ENCODE peak calls at places on chromosome 18, in nine cellular contexts. L, N, F, H, E, K, J, G and I are unnamed samples.

GRCh38 chr18:54233761-54234160 is 9.3 kb upstream of the MBD2 start:
- DNase-seq in L (no peak), N (no peak), F (no peak), H (no peak), E (no peak), K (no peak), J (no peak), G (no peak), I (no peak)

GRCh38 chr18:31931163-31931885 is 11.6 kb downstream of the TRAPPC8 start:
- DNase-seq in L (no peak), N (no peak), F (peak; percentile 73), H (no peak), E (no peak), K (peak; percentile 16), J (peak; percentile 12), G (no peak), I (no peak)

GRCh38 chr18:39751926-39752325 is 2186.3 kb upstream of the CELF4 start:
- DNase-seq in L (no peak), N (no peak), F (no peak), H (no peak), E (no peak), K (no peak), J (no peak), G (no peak), I (no peak)

GRCh38 chr18:21481739-21482138 is 118.8 kb downstream of the ESCO1 start:
- DNase-seq in L (no peak), N (no peak), F (peak; percentile 50), H (no peak), E (no peak), K (no peak), J (no peak), G (peak; percentile 34), I (no peak)

GRCh38 chr18:49731421-49731841 is 81.9 kb downstream of the ACAA2 start:
- DNase-seq in L (no peak), N (no peak), F (no peak), H (no peak), E (no peak), K (no peak), J (no peak), G (peak; percentile 83), I (no peak)

GRCh38 chr18:48803951-48804855 is 146.6 kb downstream of the SMAD7 start:
- DNase-seq in L (no peak), N (no peak), F (no peak), H (no peak), E (no peak), K (no peak), J (no peak), G (no peak), I (no peak)

GRCh38 chr18:10834128-10834815 is 308.4 kb downstream of the NAPG start:
- DNase-seq in L (no peak), N (no peak), F (no peak), H (no peak), E (no peak), K (no peak), J (no peak), G (no peak), I (no peak)

GRCh38 chr18:55927831-55928230 is 339.8 kb upstream of the TCF4 start:
- DNase-seq in L (no peak), N (no peak), F (no peak), H (peak; percentile 96), E (no peak), K (peak; percentile 73), J (no peak), G (peak; percentile 8), I (no peak)

GRCh38 chr18:75207298-75208054 is 1.5 kb downstream of the PTGR3 start:
- DNase-seq in L (no peak), N (no peak), F (peak; percentile 94), H (peak; percentile 51), E (no peak), K (peak; percentile 64), J (no peak), G (peak; percentile 22), I (no peak)

GRCh38 chr18:51192026-51192425 is 5.5 kb downstream of the MEX3C start:
- DNase-seq in L (no peak), N (no peak), F (no peak), H (no peak), E (no peak), K (no peak), J (no peak), G (no peak), I (no peak)

GRCh38 chr18:36066001-36066400 is 1.4 kb downstream of the RPRD1A start:
- DNase-seq in L (no peak), N (no peak), F (no peak), H (peak; percentile 18), E (no peak), K (peak; percentile 9), J (no peak), G (peak; percentile 8), I (no peak)

GRCh38 chr18:55286257-55286825 is 301.7 kb downstream of the TCF4 start:
- DNase-seq in L (no peak), N (no peak), F (peak; percentile 6), H (no peak), E (no peak), K (no peak), J (no peak), G (peak; percentile 53), I (no peak)

GRCh38 chr18:59139291-59139614 is 431 bp upstream of the SEC11C start:
- DNase-seq in L (peak; percentile 93), N (peak; percentile 93), F (peak; percentile 83), H (peak; percentile 71), E (peak; percentile 76), K (no peak), J (peak; percentile 93), G (no peak), I (peak; percentile 75)

GRCh38 chr18:32888311-32888710 is 115.5 kb upstream of the KLHL14 start:
- DNase-seq in L (no peak), N (no peak), F (no peak), H (no peak), E (no peak), K (no peak), J (no peak), G (no peak), I (no peak)

GRCh38 chr18:48672671-48673340 is 134.0 kb downstream of the CTIF start:
- DNase-seq in L (no peak), N (no peak), F (no peak), H (no peak), E (no peak), K (no peak), J (no peak), G (no peak), I (no peak)

DNA sequence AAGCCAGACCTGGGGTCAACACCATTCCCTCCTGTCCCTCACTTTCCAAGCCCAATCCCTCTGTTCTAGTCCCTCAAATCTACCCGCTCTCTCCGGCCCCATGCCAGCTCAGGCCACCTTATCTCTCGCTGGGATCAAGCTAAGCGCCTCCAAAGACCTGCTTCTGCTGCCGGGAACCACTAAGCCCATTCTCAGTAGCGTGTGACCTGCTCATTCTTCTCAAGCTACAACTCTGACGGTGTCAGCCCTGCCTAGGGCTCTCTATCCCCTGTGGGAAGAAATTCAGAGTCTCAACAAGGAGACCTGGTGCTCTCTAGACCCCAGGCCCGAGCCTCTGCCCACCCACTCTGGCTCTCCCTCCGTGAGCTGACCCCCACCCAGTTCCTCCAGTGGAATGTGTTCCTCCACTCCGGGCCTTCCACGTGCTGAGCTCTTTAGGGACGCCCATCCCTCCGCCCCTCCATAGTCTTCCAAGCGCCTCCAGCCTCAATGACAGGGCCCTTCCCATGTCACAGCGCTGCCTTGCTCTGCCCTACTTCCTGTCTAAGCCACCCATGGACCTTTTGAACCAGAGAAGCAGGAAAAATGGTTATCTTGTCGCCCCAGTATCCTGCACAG is 127.8 kb downstream of the ZNF516 start:
- DNase-seq in L (no peak), N (no peak), F (no peak), H (no peak), E (no peak), K (no peak), J (no peak), G (no peak), I (no peak)
- TF ChIP-seq CTCF in L (no peak), N (no peak), F (no peak), H (no peak), E (no peak), K (no peak), J (no peak), G (no peak), I (no peak)

GRCh38 chr18:79610461-79611039 is 69.1 kb upstream of the CTDP1 start:
- DNase-seq in L (no peak), N (no peak), F (peak; percentile 48), H (no peak), E (no peak), K (no peak), J (no peak), G (no peak), I (no peak)
- TF ChIP-seq CTCF in L (no peak), N (no peak), F (no peak), H (no peak), E (no peak), K (no peak), J (no peak), G (no peak), I (no peak)

DNA sequence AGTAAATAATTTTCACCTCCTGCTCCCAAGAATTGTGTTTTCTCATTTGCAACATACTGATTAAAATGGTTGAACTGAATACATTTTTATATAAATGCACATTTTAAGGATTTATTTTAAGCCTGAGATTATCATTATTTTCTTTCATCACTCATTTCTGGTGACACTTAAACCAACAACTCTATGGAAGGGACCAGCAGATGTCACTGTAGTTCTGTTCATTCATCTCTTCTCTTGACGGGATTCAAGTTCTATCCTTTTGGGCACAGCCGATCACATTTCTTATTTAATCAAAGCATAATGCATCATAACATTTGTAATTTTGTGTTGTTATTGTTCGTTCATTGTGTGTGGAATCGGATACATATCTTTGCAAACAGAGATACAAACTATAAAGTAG is 417.9 kb downstream of the HRH4 start:
- DNase-seq in L (no peak), N (peak; percentile 20), F (peak; percentile 51), H (peak; percentile 70), E (no peak), K (peak; percentile 58), J (no peak), G (peak; percentile 39), I (no peak)
- TF ChIP-seq CTCF in L (no peak), N (peak; percentile 37), F (peak; percentile 47), H (peak; percentile 70), E (peak; percentile 64), K (peak; percentile 51), J (no peak), G (peak; percentile 26), I (peak; percentile 55)

DNA sequence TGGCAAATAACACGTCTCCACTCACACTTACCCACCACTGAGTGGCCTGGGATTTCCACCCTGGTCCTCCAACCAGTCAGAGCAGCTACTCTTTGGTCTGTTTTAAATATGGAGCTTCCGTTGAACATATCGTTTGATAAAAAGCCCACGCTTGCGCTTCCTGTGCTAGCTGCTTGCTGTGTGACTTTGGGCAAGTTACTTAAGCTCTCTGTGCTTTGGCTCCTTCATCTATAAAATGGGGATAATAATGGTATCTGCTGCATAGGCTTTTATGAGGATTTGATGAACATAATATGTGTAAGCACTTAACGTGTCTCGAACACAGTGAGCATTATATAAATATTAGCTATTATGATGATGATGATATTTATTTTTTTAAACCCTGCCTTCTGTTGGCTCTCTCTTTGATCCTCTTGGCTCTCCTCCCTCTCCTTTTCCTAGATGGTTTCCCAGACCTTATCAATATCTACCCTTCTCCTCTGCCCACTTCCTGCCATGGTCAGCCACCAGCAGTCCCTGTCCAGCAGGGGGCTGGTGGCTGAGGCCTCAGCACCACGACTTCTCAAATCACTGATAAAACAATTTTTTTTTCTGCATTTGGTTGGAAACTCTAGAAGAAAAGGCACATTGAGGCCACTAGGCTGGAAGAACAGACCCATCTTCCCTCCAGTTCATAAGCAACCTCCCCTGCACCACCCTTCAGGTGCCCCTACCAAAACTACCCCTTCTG is 191.9 kb downstream of the LOXHD1 start:
- DNase-seq in L (no peak), N (no peak), F (no peak), H (no peak), E (no peak), K (no peak), J (peak; percentile 12), G (no peak), I (no peak)
- TF ChIP-seq CTCF in L (no peak), N (peak; percentile 22), F (peak; percentile 38), H (peak; percentile 13), E (peak; percentile 42), K (peak; percentile 43), J (peak; percentile 34), G (peak; percentile 23), I (no peak)